ENCODE peak calls at places on chromosome 18, in nine cellular contexts. One of them, this sample, is unnamed.

GRCh38 chr18:2805970-2806943 is 40.5 kb upstream of the EMILIN2 start:
- DNase-seq in endodermal cell: no peak
- DNase-seq in aorta: no peak
- DNase-seq in effector memory CD4-positive, alpha-beta T cell: no peak
- DNase-seq in mammary epithelial cell: no peak
- DNase-seq in left lung: no peak
- DNase-seq in CD4-positive, CD25-positive, alpha-beta regulatory T cell: no peak
- DNase-seq in left ventricle myocardium inferior: no peak
- DNase-seq in right cardiac atrium: no peak
- DNase-seq in this sample: no peak

GRCh38 chr18:13553449-13553848 is 172.9 kb downstream of the FAM210A start:
- DNase-seq in mammary epithelial cell: no peak
- DNase-seq in CD4-positive, CD25-positive, alpha-beta regulatory T cell: no peak
- DNase-seq in aorta: no peak
- DNase-seq in left lung: no peak
- DNase-seq in effector memory CD4-positive, alpha-beta T cell: no peak
- DNase-seq in endodermal cell: no peak
- DNase-seq in right cardiac atrium: peak; percentile 22
- DNase-seq in left ventricle myocardium inferior: no peak
- DNase-seq in this sample: no peak

GRCh38 chr18:24586662-24587360 is 126.4 kb downstream of the HRH4 start:
- DNase-seq in mammary epithelial cell: peak; percentile 62
- DNase-seq in endodermal cell: no peak
- DNase-seq in left lung: no peak
- DNase-seq in effector memory CD4-positive, alpha-beta T cell: no peak
- DNase-seq in right cardiac atrium: no peak
- DNase-seq in left ventricle myocardium inferior: no peak
- DNase-seq in CD4-positive, CD25-positive, alpha-beta regulatory T cell: no peak
- DNase-seq in aorta: no peak
- DNase-seq in this sample: no peak

GRCh38 chr18:67301592-67301991 is 214.9 kb downstream of the DSEL start:
- DNase-seq in left lung: no peak
- DNase-seq in endodermal cell: no peak
- DNase-seq in aorta: no peak
- DNase-seq in CD4-positive, CD25-positive, alpha-beta regulatory T cell: no peak
- DNase-seq in left ventricle myocardium inferior: no peak
- DNase-seq in mammary epithelial cell: peak; percentile 65
- DNase-seq in right cardiac atrium: no peak
- DNase-seq in effector memory CD4-positive, alpha-beta T cell: no peak
- DNase-seq in this sample: peak; percentile 63

GRCh38 chr18:57923606-57924005 is 120.4 kb upstream of the NEDD4L start:
- DNase-seq in aorta: no peak
- DNase-seq in left lung: no peak
- DNase-seq in CD4-positive, CD25-positive, alpha-beta regulatory T cell: no peak
- DNase-seq in mammary epithelial cell: no peak
- DNase-seq in endodermal cell: no peak
- DNase-seq in right cardiac atrium: no peak
- DNase-seq in effector memory CD4-positive, alpha-beta T cell: no peak
- DNase-seq in left ventricle myocardium inferior: no peak
- DNase-seq in this sample: no peak

GRCh38 chr18:29737190-29737589 is 1305.4 kb downstream of the DSC3 start:
- DNase-seq in aorta: no peak
- DNase-seq in mammary epithelial cell: no peak
- DNase-seq in CD4-positive, CD25-positive, alpha-beta regulatory T cell: no peak
- DNase-seq in endodermal cell: no peak
- DNase-seq in effector memory CD4-positive, alpha-beta T cell: no peak
- DNase-seq in right cardiac atrium: no peak
- DNase-seq in left lung: no peak
- DNase-seq in left ventricle myocardium inferior: no peak
- DNase-seq in this sample: no peak

GRCh38 chr18:28045176-28045810 is 131.6 kb downstream of the CDH2 start:
- DNase-seq in right cardiac atrium: no peak
- DNase-seq in CD4-positive, CD25-positive, alpha-beta regulatory T cell: no peak
- DNase-seq in aorta: no peak
- DNase-seq in endodermal cell: no peak
- DNase-seq in left lung: no peak
- DNase-seq in effector memory CD4-positive, alpha-beta T cell: no peak
- DNase-seq in mammary epithelial cell: peak; percentile 11
- DNase-seq in left ventricle myocardium inferior: no peak
- DNase-seq in this sample: peak; percentile 31

GRCh38 chr18:7325126-7325430 is 94.2 kb downstream of the LRRC30 start:
- DNase-seq in CD4-positive, CD25-positive, alpha-beta regulatory T cell: no peak
- DNase-seq in aorta: no peak
- DNase-seq in mammary epithelial cell: peak; percentile 78
- DNase-seq in endodermal cell: no peak
- DNase-seq in effector memory CD4-positive, alpha-beta T cell: no peak
- DNase-seq in left lung: no peak
- DNase-seq in right cardiac atrium: no peak
- DNase-seq in left ventricle myocardium inferior: no peak
- DNase-seq in this sample: peak; percentile 93

GRCh38 chr18:24805156-24805555 is 344.7 kb downstream of the HRH4 start:
- DNase-seq in mammary epithelial cell: no peak
- DNase-seq in aorta: no peak
- DNase-seq in left ventricle myocardium inferior: no peak
- DNase-seq in effector memory CD4-positive, alpha-beta T cell: no peak
- DNase-seq in CD4-positive, CD25-positive, alpha-beta regulatory T cell: no peak
- DNase-seq in left lung: no peak
- DNase-seq in endodermal cell: no peak
- DNase-seq in right cardiac atrium: no peak
- DNase-seq in this sample: no peak

GRCh38 chr18:55206941-55207340 is 247.7 kb upstream of the CCDC68 start:
- DNase-seq in left lung: no peak
- DNase-seq in mammary epithelial cell: peak; percentile 14
- DNase-seq in effector memory CD4-positive, alpha-beta T cell: no peak
- DNase-seq in right cardiac atrium: no peak
- DNase-seq in left ventricle myocardium inferior: no peak
- DNase-seq in aorta: no peak
- DNase-seq in endodermal cell: no peak
- DNase-seq in CD4-positive, CD25-positive, alpha-beta regulatory T cell: no peak
- DNase-seq in this sample: no peak

GRCh38 chr18:77132369-77133050 is at the start of gene MBP:
- DNase-seq in left lung: peak; percentile 84
- DNase-seq in effector memory CD4-positive, alpha-beta T cell: peak; percentile 49
- DNase-seq in aorta: peak; percentile 84
- DNase-seq in mammary epithelial cell: peak; percentile 71
- DNase-seq in CD4-positive, CD25-positive, alpha-beta regulatory T cell: peak; percentile 68
- DNase-seq in left ventricle myocardium inferior: peak; percentile 72
- DNase-seq in right cardiac atrium: peak; percentile 83
- DNase-seq in endodermal cell: peak; percentile 92
- DNase-seq in this sample: peak; percentile 34

GRCh38 chr18:23658296-23658695 is 4.4 kb downstream of the ANKRD29 start:
- DNase-seq in left lung: no peak
- DNase-seq in aorta: no peak
- DNase-seq in effector memory CD4-positive, alpha-beta T cell: no peak
- DNase-seq in right cardiac atrium: no peak
- DNase-seq in endodermal cell: no peak
- DNase-seq in mammary epithelial cell: no peak
- DNase-seq in left ventricle myocardium inferior: no peak
- DNase-seq in CD4-positive, CD25-positive, alpha-beta regulatory T cell: no peak
- DNase-seq in this sample: no peak

GRCh38 chr18:55384551-55385275 is 203.3 kb downstream of the TCF4 start:
- DNase-seq in mammary epithelial cell: peak; percentile 32
- DNase-seq in right cardiac atrium: no peak
- DNase-seq in aorta: no peak
- DNase-seq in endodermal cell: peak; percentile 84
- DNase-seq in left ventricle myocardium inferior: no peak
- DNase-seq in left lung: no peak
- DNase-seq in effector memory CD4-positive, alpha-beta T cell: no peak
- DNase-seq in CD4-positive, CD25-positive, alpha-beta regulatory T cell: no peak
- DNase-seq in this sample: peak; percentile 20

GRCh38 chr18:61606759-61607158 is 273.5 kb downstream of the CDH20 start:
- DNase-seq in aorta: peak; percentile 81
- DNase-seq in endodermal cell: peak; percentile 93
- DNase-seq in effector memory CD4-positive, alpha-beta T cell: no peak
- DNase-seq in CD4-positive, CD25-positive, alpha-beta regulatory T cell: no peak
- DNase-seq in left ventricle myocardium inferior: peak; percentile 76
- DNase-seq in mammary epithelial cell: peak; percentile 89
- DNase-seq in right cardiac atrium: peak; percentile 92
- DNase-seq in left lung: peak; percentile 65
- DNase-seq in this sample: peak; percentile 82

GRCh38 chr18:77208969-77209368 is 40.7 kb upstream of the GALR1 start:
- DNase-seq in aorta: peak; percentile 72
- DNase-seq in right cardiac atrium: peak; percentile 78
- DNase-seq in left lung: peak; percentile 53
- DNase-seq in left ventricle myocardium inferior: peak; percentile 30
- DNase-seq in effector memory CD4-positive, alpha-beta T cell: no peak
- DNase-seq in endodermal cell: no peak
- DNase-seq in CD4-positive, CD25-positive, alpha-beta regulatory T cell: peak; percentile 46
- DNase-seq in mammary epithelial cell: no peak
- DNase-seq in this sample: no peak

GRCh38 chr18:57898506-57899124 is 95.5 kb upstream of the ATP8B1 start:
- DNase-seq in CD4-positive, CD25-positive, alpha-beta regulatory T cell: no peak
- DNase-seq in left ventricle myocardium inferior: no peak
- DNase-seq in aorta: no peak
- DNase-seq in endodermal cell: no peak
- DNase-seq in effector memory CD4-positive, alpha-beta T cell: no peak
- DNase-seq in mammary epithelial cell: peak; percentile 88
- DNase-seq in right cardiac atrium: no peak
- DNase-seq in left lung: no peak
- DNase-seq in this sample: peak; percentile 86

GRCh38 chr18:50447102-50447501 is 72.3 kb downstream of the SKA1 start:
- DNase-seq in effector memory CD4-positive, alpha-beta T cell: no peak
- DNase-seq in mammary epithelial cell: no peak
- DNase-seq in endodermal cell: no peak
- DNase-seq in left ventricle myocardium inferior: no peak
- DNase-seq in CD4-positive, CD25-positive, alpha-beta regulatory T cell: no peak
- DNase-seq in left lung: no peak
- DNase-seq in right cardiac atrium: no peak
- DNase-seq in aorta: no peak
- DNase-seq in this sample: no peak

GRCh38 chr18:70015127-70015526 is 67.5 kb upstream of the CD226 start:
- DNase-seq in endodermal cell: no peak
- DNase-seq in left lung: no peak
- DNase-seq in effector memory CD4-positive, alpha-beta T cell: no peak
- DNase-seq in CD4-positive, CD25-positive, alpha-beta regulatory T cell: no peak
- DNase-seq in aorta: no peak
- DNase-seq in right cardiac atrium: no peak
- DNase-seq in mammary epithelial cell: no peak
- DNase-seq in left ventricle myocardium inferior: no peak
- DNase-seq in this sample: no peak

GRCh38 chr18:51089691-51090090 is 59.7 kb downstream of the SMAD4 start:
- DNase-seq in aorta: no peak
- DNase-seq in right cardiac atrium: no peak
- DNase-seq in mammary epithelial cell: no peak
- DNase-seq in effector memory CD4-positive, alpha-beta T cell: no peak
- DNase-seq in left ventricle myocardium inferior: no peak
- DNase-seq in CD4-positive, CD25-positive, alpha-beta regulatory T cell: no peak
- DNase-seq in left lung: no peak
- DNase-seq in endodermal cell: no peak
- DNase-seq in this sample: no peak

GRCh38 chr18:29378739-29379138 is 1201.8 kb upstream of the CDH2 start:
- DNase-seq in aorta: no peak
- DNase-seq in endodermal cell: no peak
- DNase-seq in left lung: no peak
- DNase-seq in CD4-positive, CD25-positive, alpha-beta regulatory T cell: no peak
- DNase-seq in right cardiac atrium: no peak
- DNase-seq in effector memory CD4-positive, alpha-beta T cell: no peak
- DNase-seq in mammary epithelial cell: peak; percentile 11
- DNase-seq in left ventricle myocardium inferior: no peak
- DNase-seq in this sample: no peak

DNA sequence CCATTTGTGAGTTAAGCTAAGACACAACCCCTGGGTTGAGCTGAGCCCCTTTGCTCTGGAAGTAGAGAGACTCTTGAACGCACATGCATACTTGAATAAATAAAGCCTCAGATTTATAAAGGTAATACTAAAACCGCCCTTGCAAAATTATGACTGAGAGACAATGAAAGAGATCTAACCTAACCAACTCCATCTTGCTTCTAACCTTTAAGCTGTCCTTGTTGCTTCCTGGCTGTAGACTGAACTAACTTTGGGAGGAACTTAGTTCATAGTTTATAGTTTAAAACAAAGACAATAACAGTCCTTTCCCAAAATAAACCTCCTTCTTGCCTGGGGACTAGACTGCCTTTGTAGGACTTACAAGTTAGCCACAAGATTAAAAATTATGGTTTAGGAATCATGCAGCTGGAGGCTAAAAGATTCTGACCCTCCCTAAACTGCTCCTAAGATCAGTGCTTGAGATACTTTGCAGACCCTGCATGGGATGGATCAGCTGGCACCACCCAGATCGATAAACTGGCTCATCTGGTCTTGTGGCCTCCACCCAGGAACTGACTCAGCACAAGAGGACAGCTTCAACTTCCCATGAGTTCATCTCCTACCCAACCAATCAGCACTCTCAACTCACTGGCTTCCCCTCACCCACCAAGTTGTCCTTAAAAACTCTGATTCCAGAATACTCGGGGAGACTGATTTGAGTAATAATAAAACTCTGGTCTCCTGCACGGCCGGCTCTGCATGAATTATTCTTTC is 240.2 kb upstream of the SLC14A2 start:
- DNase-seq in endodermal cell: no peak
- DNase-seq in left lung: no peak
- DNase-seq in right cardiac atrium: no peak
- DNase-seq in CD4-positive, CD25-positive, alpha-beta regulatory T cell: no peak
- DNase-seq in effector memory CD4-positive, alpha-beta T cell: no peak
- DNase-seq in left ventricle myocardium inferior: no peak
- DNase-seq in mammary epithelial cell: peak; percentile 40
- DNase-seq in aorta: no peak
- DNase-seq in this sample: no peak
- H3K27ac ChIP-seq in endodermal cell: no peak overlapping the region
- H3K27ac ChIP-seq in left lung: no peak overlapping the region
- H3K27ac ChIP-seq in right cardiac atrium: no peak overlapping the region
- H3K27ac ChIP-seq in CD4-positive, CD25-positive, alpha-beta regulatory T cell: no peak overlapping the region
- H3K27ac ChIP-seq in effector memory CD4-positive, alpha-beta T cell: no peak overlapping the region
- H3K27ac ChIP-seq in left ventricle myocardium inferior: no peak overlapping the region
- H3K27ac ChIP-seq in mammary epithelial cell: no peak overlapping the region
- H3K27ac ChIP-seq in aorta: no peak overlapping the region
- H3K27ac ChIP-seq in this sample: no peak overlapping the region

GRCh38 chr18:11578799-11579198 is 30.6 kb upstream of the SLC35G4 start:
- DNase-seq in left lung: no peak
- DNase-seq in right cardiac atrium: no peak
- DNase-seq in mammary epithelial cell: no peak
- DNase-seq in aorta: no peak
- DNase-seq in endodermal cell: no peak
- DNase-seq in effector memory CD4-positive, alpha-beta T cell: no peak
- DNase-seq in left ventricle myocardium inferior: no peak
- DNase-seq in CD4-positive, CD25-positive, alpha-beta regulatory T cell: no peak
- DNase-seq in this sample: no peak
- H3K27me3 ChIP-seq in left lung: no peaks in the 10 kb centered on the region
- H3K27me3 ChIP-seq in right cardiac atrium: no peaks in the 10 kb centered on the region
- H3K27me3 ChIP-seq in mammary epithelial cell: peaks cover 2% of the 10 kb centered on the region
- H3K27me3 ChIP-seq in aorta: no peaks in the 10 kb centered on the region
- H3K27me3 ChIP-seq in endodermal cell: peaks cover 21% of the 10 kb centered on the region
- H3K27me3 ChIP-seq in effector memory CD4-positive, alpha-beta T cell: no peaks in the 10 kb centered on the region
- H3K27me3 ChIP-seq in left ventricle myocardium inferior: no peaks in the 10 kb centered on the region
- H3K27me3 ChIP-seq in CD4-positive, CD25-positive, alpha-beta regulatory T cell: no peaks in the 10 kb centered on the region
- H3K27me3 ChIP-seq in this sample: peaks cover 3% of the 10 kb centered on the region

GRCh38 chr18:32284284-32284683 is 94.4 kb downstream of the MEP1B start:
- DNase-seq in aorta: no peak
- DNase-seq in CD4-positive, CD25-positive, alpha-beta regulatory T cell: no peak
- DNase-seq in left ventricle myocardium inferior: no peak
- DNase-seq in left lung: no peak
- DNase-seq in effector memory CD4-positive, alpha-beta T cell: no peak
- DNase-seq in mammary epithelial cell: no peak
- DNase-seq in endodermal cell: no peak
- DNase-seq in right cardiac atrium: no peak
- DNase-seq in this sample: no peak
- H3K27ac ChIP-seq in aorta: peak overlapping the region; percentile 33
- H3K27ac ChIP-seq in CD4-positive, CD25-positive, alpha-beta regulatory T cell: no peak overlapping the region
- H3K27ac ChIP-seq in left ventricle myocardium inferior: no peak overlapping the region
- H3K27ac ChIP-seq in left lung: no peak overlapping the region
- H3K27ac ChIP-seq in effector memory CD4-positive, alpha-beta T cell: no peak overlapping the region
- H3K27ac ChIP-seq in mammary epithelial cell: no peak overlapping the region
- H3K27ac ChIP-seq in endodermal cell: no peak overlapping the region
- H3K27ac ChIP-seq in right cardiac atrium: no peak overlapping the region
- H3K27ac ChIP-seq in this sample: no peak overlapping the region

GRCh38 chr18:79874553-79875530 is 76.6 kb downstream of the SLC66A2 start:
- DNase-seq in right cardiac atrium: no peak
- DNase-seq in CD4-positive, CD25-positive, alpha-beta regulatory T cell: no peak
- DNase-seq in aorta: no peak
- DNase-seq in left lung: no peak
- DNase-seq in effector memory CD4-positive, alpha-beta T cell: no peak
- DNase-seq in mammary epithelial cell: no peak
- DNase-seq in endodermal cell: no peak
- DNase-seq in left ventricle myocardium inferior: no peak
- DNase-seq in this sample: no peak
- H3K27me3 ChIP-seq in right cardiac atrium: no peaks in the 10 kb centered on the region
- H3K27me3 ChIP-seq in CD4-positive, CD25-positive, alpha-beta regulatory T cell: no peaks in the 10 kb centered on the region
- H3K27me3 ChIP-seq in aorta: no peaks in the 10 kb centered on the region
- H3K27me3 ChIP-seq in left lung: peaks cover 43% of the 10 kb centered on the region
- H3K27me3 ChIP-seq in effector memory CD4-positive, alpha-beta T cell: no peaks in the 10 kb centered on the region
- H3K27me3 ChIP-seq in mammary epithelial cell: peaks cover 3% of the 10 kb centered on the region
- H3K27me3 ChIP-seq in endodermal cell: no peaks in the 10 kb centered on the region
- H3K27me3 ChIP-seq in left ventricle myocardium inferior: peaks cover 79% of the 10 kb centered on the region
- H3K27me3 ChIP-seq in this sample: no peaks in the 10 kb centered on the region